ENCODE peak calls at places on chromosomes 16 and 17, in four cellular contexts. One of them, this sample, is unnamed.

GRCh38 chr17:18981642-18982424 is 22.7 kb downstream of the FAM83G start:
- DNase-seq in thoracic aorta: peak
- DNase-seq in esophagus squamous epithelium: no peak
- DNase-seq in Panc1: peak
- DNase-seq in this sample: no peak

GRCh38 chr16:21302898-21303528 is 24.9 kb upstream of the CRYM start:
- DNase-seq in thoracic aorta: no peak
- DNase-seq in esophagus squamous epithelium: no peak
- DNase-seq in Panc1: peak
- DNase-seq in this sample: peak

GRCh38 chr17:933168-934083 is 46.1 kb downstream of the NXN start:
- DNase-seq in thoracic aorta: no peak
- DNase-seq in esophagus squamous epithelium: no peak
- DNase-seq in Panc1: peak
- DNase-seq in this sample: no peak

GRCh38 chr16:48611329-48612137 is 1.6 kb upstream of the N4BP1 start:
- DNase-seq in thoracic aorta: no peak
- DNase-seq in esophagus squamous epithelium: no peak
- DNase-seq in Panc1: no peak
- DNase-seq in this sample: no peak

GRCh38 chr17:81553616-81554181 is 1.5 kb upstream of the FAAP100 start:
- DNase-seq in thoracic aorta: no peak
- DNase-seq in esophagus squamous epithelium: no peak
- DNase-seq in Panc1: no peak
- DNase-seq in this sample: peak

GRCh38 chr16:20726661-20727060 is 15.0 kb downstream of the THUMPD1 start:
- DNase-seq in thoracic aorta: no peak
- DNase-seq in esophagus squamous epithelium: no peak
- DNase-seq in Panc1: no peak
- DNase-seq in this sample: no peak

GRCh38 chr16:73225983-73226382 is 178.1 kb upstream of the ZFHX3 start:
- DNase-seq in thoracic aorta: no peak
- DNase-seq in esophagus squamous epithelium: no peak
- DNase-seq in Panc1: no peak
- DNase-seq in this sample: no peak

GRCh38 chr17:8872036-8872704 is 4.7 kb upstream of the PIK3R6 start:
- DNase-seq in thoracic aorta: no peak
- DNase-seq in esophagus squamous epithelium: no peak
- DNase-seq in Panc1: no peak
- DNase-seq in this sample: no peak

GRCh38 chr16:81734632-81735434 is 44.3 kb upstream of the PLCG2 start:
- DNase-seq in thoracic aorta: no peak
- DNase-seq in esophagus squamous epithelium: no peak
- DNase-seq in Panc1: no peak
- DNase-seq in this sample: no peak

GRCh38 chr17:17712268-17712924 is 31.1 kb downstream of the RAI1 start:
- DNase-seq in thoracic aorta: no peak
- DNase-seq in esophagus squamous epithelium: no peak
- DNase-seq in Panc1: no peak
- DNase-seq in this sample: no peak

GRCh38 chr17:33201255-33201654 is 91.8 kb downstream of the ASIC2 start:
- DNase-seq in thoracic aorta: no peak
- DNase-seq in esophagus squamous epithelium: no peak
- DNase-seq in Panc1: no peak
- DNase-seq in this sample: peak

GRCh38 chr16:81511371-81511770 is 66.8 kb downstream of the CMIP start:
- DNase-seq in thoracic aorta: no peak
- DNase-seq in esophagus squamous epithelium: no peak
- DNase-seq in Panc1: no peak
- DNase-seq in this sample: no peak

GRCh38 chr17:35063514-35064223 is at the start of gene RFFL:
- DNase-seq in thoracic aorta: peak
- DNase-seq in esophagus squamous epithelium: peak
- DNase-seq in Panc1: peak
- DNase-seq in this sample: peak

GRCh38 chr17:75406222-75406615 is 741 bp upstream of the GRB2 start:
- DNase-seq in thoracic aorta: no peak
- DNase-seq in esophagus squamous epithelium: no peak
- DNase-seq in Panc1: no peak
- DNase-seq in this sample: no peak

GRCh38 chr16:88976359-88977027 is 514 bp downstream of the CBFA2T3 start:
- DNase-seq in thoracic aorta: no peak
- DNase-seq in esophagus squamous epithelium: no peak
- DNase-seq in Panc1: no peak
- DNase-seq in this sample: no peak

GRCh38 chr16:64278196-64278595 is 843.7 kb downstream of the CDH11 start:
- DNase-seq in thoracic aorta: no peak
- DNase-seq in esophagus squamous epithelium: no peak
- DNase-seq in Panc1: no peak
- DNase-seq in this sample: no peak

GRCh38 chr17:80683625-80684100 is 139.0 kb downstream of the RPTOR start:
- DNase-seq in thoracic aorta: no peak
- DNase-seq in esophagus squamous epithelium: no peak
- DNase-seq in Panc1: no peak
- DNase-seq in this sample: no peak

GRCh38 chr16:21626659-21627277 is 25.6 kb downstream of the IGSF6 start:
- DNase-seq in thoracic aorta: no peak
- DNase-seq in esophagus squamous epithelium: no peak
- DNase-seq in Panc1: no peak
- DNase-seq in this sample: no peak

GRCh38 chr17:19002805-19003542 is 1.6 kb downstream of the FAM83G start:
- DNase-seq in thoracic aorta: no peak
- DNase-seq in esophagus squamous epithelium: no peak
- DNase-seq in Panc1: no peak
- DNase-seq in this sample: no peak

GRCh38 chr17:61555127-61555531 is 35.9 kb downstream of the NACA2 start:
- DNase-seq in thoracic aorta: no peak
- DNase-seq in esophagus squamous epithelium: no peak
- DNase-seq in Panc1: no peak
- DNase-seq in this sample: no peak

GRCh38 chr17:61285483-61286320 is 113.9 kb upstream of the TBX2 start:
- DNase-seq in thoracic aorta: no peak
- DNase-seq in esophagus squamous epithelium: no peak
- DNase-seq in Panc1: no peak
- DNase-seq in this sample: no peak

GRCh38 chr16:52386694-52387093 is 160.2 kb downstream of the TOX3 start:
- DNase-seq in thoracic aorta: no peak
- DNase-seq in esophagus squamous epithelium: no peak
- DNase-seq in Panc1: no peak
- DNase-seq in this sample: no peak

GRCh38 chr16:86353934-86354333 is 156.4 kb upstream of the FOXF1 start:
- DNase-seq in thoracic aorta: no peak
- DNase-seq in esophagus squamous epithelium: no peak
- DNase-seq in Panc1: no peak
- DNase-seq in this sample: no peak

GRCh38 chr17:77581480-77581879 is 377.0 kb upstream of the TNRC6C start:
- DNase-seq in thoracic aorta: no peak
- DNase-seq in esophagus squamous epithelium: no peak
- DNase-seq in Panc1: no peak
- DNase-seq in this sample: no peak

GRCh38 chr17:35743911-35744328 is 9.1 kb downstream of the GAS2L2 start:
- DNase-seq in thoracic aorta: no peak
- DNase-seq in esophagus squamous epithelium: no peak
- DNase-seq in Panc1: no peak
- DNase-seq in this sample: peak

GRCh38 chr17:33200587-33200986 is 92.5 kb downstream of the ASIC2 start:
- DNase-seq in thoracic aorta: no peak
- DNase-seq in esophagus squamous epithelium: no peak
- DNase-seq in Panc1: no peak
- DNase-seq in this sample: no peak

GRCh38 chr16:69320731-69321073 is 9.6 kb downstream of the VPS4A start:
- DNase-seq in thoracic aorta: no peak
- DNase-seq in esophagus squamous epithelium: no peak
- DNase-seq in Panc1: no peak
- DNase-seq in this sample: no peak

GRCh38 chr17:42979511-42980273 is at the start of gene PTGES3L:
- DNase-seq in thoracic aorta: peak
- DNase-seq in esophagus squamous epithelium: no peak
- DNase-seq in Panc1: no peak
- DNase-seq in this sample: no peak

GRCh38 chr16:57012353-57012752 is 23.0 kb downstream of the NLRC5 start:
- DNase-seq in thoracic aorta: no peak
- DNase-seq in esophagus squamous epithelium: no peak
- DNase-seq in Panc1: no peak
- DNase-seq in this sample: no peak

GRCh38 chr17:4980644-4981216 is 6.7 kb downstream of the CAMTA2 start:
- DNase-seq in thoracic aorta: no peak
- DNase-seq in esophagus squamous epithelium: no peak
- DNase-seq in Panc1: no peak
- DNase-seq in this sample: peak

GRCh38 chr16:75266738-75267630 is 15.6 kb upstream of the BCAR1 start:
- DNase-seq in thoracic aorta: no peak
- DNase-seq in esophagus squamous epithelium: no peak
- DNase-seq in Panc1: no peak
- DNase-seq in this sample: no peak

GRCh38 chr17:17663160-17664072 is 17.8 kb upstream of the RAI1 start:
- DNase-seq in thoracic aorta: peak
- DNase-seq in esophagus squamous epithelium: no peak
- DNase-seq in Panc1: no peak
- DNase-seq in this sample: peak

GRCh38 chr16:17566656-17567450 is 96.1 kb upstream of the XYLT1 start:
- DNase-seq in thoracic aorta: no peak
- DNase-seq in esophagus squamous epithelium: no peak
- DNase-seq in Panc1: no peak
- DNase-seq in this sample: no peak

GRCh38 chr16:17566075-17566474 is 95.3 kb upstream of the XYLT1 start:
- DNase-seq in thoracic aorta: no peak
- DNase-seq in esophagus squamous epithelium: no peak
- DNase-seq in Panc1: no peak
- DNase-seq in this sample: no peak

GRCh38 chr16:17563340-17563739 is 92.6 kb upstream of the XYLT1 start:
- DNase-seq in thoracic aorta: no peak
- DNase-seq in esophagus squamous epithelium: no peak
- DNase-seq in Panc1: no peak
- DNase-seq in this sample: no peak

GRCh38 chr16:17565605-17566004 is 94.8 kb upstream of the XYLT1 start:
- DNase-seq in thoracic aorta: no peak
- DNase-seq in esophagus squamous epithelium: no peak
- DNase-seq in Panc1: no peak
- DNase-seq in this sample: no peak

GRCh38 chr16:17564856-17565255 is 94.1 kb upstream of the XYLT1 start:
- DNase-seq in thoracic aorta: no peak
- DNase-seq in esophagus squamous epithelium: no peak
- DNase-seq in Panc1: no peak
- DNase-seq in this sample: no peak
- H3K27ac ChIP-seq in thoracic aorta: no peak
- H3K27ac ChIP-seq in esophagus squamous epithelium: peak
- H3K27ac ChIP-seq in Panc1: no peak
- H3K27ac ChIP-seq in this sample: no peak

GRCh38 chr17:78892520-78892919 is 10.5 kb downstream of the CEP295NL start:
- DNase-seq in thoracic aorta: no peak
- DNase-seq in esophagus squamous epithelium: no peak
- DNase-seq in Panc1: no peak
- DNase-seq in this sample: no peak
- H3K27ac ChIP-seq in thoracic aorta: no peak
- H3K27ac ChIP-seq in esophagus squamous epithelium: no peak
- H3K27ac ChIP-seq in Panc1: no peak
- H3K27ac ChIP-seq in this sample: no peak

DNA sequence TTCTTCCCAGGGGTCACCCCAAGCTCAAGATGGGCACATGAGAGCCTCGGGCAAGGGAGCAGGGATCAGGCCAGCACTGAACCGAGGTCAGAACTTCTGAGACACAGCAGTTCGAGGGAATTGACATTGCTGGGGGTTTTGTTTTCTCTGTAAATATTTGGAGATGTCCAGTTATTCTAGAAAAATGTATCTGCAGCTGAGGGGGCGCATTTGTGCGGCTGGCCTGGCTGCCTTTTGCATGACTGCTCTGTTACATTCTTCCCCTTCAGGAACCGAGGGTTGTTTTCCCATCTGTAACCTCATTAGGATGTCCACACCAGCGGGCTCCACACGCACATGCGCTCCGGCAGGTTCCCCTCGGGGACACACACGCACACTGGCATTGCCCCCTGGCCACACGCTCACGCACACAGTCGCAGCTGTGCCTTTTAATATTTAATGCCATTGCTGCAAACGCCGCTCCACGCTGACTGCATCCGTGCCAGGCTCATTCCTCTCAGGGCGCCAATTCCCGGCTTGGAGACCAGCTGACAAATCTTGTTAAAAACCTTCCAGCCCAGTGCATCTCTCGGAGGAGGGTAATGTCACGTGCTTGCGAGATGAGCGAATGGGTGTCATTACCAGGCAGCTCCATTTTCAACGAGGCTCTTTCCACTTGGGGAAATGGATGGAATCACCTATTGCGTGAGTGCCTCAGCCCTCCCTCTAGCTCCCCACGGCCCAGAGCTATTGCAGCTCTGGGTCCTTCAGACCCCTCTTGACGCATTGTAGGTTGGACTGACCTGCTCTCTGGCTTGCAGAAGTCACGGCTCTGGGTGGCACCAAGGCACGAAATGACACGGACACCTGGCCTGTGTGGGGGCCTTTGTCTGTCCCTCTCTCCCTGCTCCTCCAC is 13.2 kb downstream of the CCR7 start:
- DNase-seq in thoracic aorta: no peak
- DNase-seq in esophagus squamous epithelium: no peak
- DNase-seq in Panc1: peak
- DNase-seq in this sample: no peak
- H3K27ac ChIP-seq in thoracic aorta: peak
- H3K27ac ChIP-seq in esophagus squamous epithelium: peak
- H3K27ac ChIP-seq in Panc1: no peak
- H3K27ac ChIP-seq in this sample: no peak

GRCh38 chr17:66954632-66955031 is 9.9 kb upstream of the CACNG4 start:
- DNase-seq in thoracic aorta: no peak
- DNase-seq in esophagus squamous epithelium: no peak
- DNase-seq in Panc1: no peak
- DNase-seq in this sample: no peak
- H3K27ac ChIP-seq in thoracic aorta: no peak
- H3K27ac ChIP-seq in esophagus squamous epithelium: no peak
- H3K27ac ChIP-seq in Panc1: peak
- H3K27ac ChIP-seq in this sample: no peak

GRCh38 chr16:84643677-84644076 is 4.6 kb upstream of the KLHL36 start:
- DNase-seq in thoracic aorta: no peak
- DNase-seq in esophagus squamous epithelium: no peak
- DNase-seq in Panc1: no peak
- DNase-seq in this sample: peak
- H3K27ac ChIP-seq in thoracic aorta: peak
- H3K27ac ChIP-seq in esophagus squamous epithelium: peak
- H3K27ac ChIP-seq in Panc1: no peak
- H3K27ac ChIP-seq in this sample: no peak